ENCODE peak calls at places on chromosomes 16 and 17, in seven cellular contexts. V is H9, U is fibroblast of lung, C is uterus, H is ovary, O is A549, B is right cardiac atrium. A is an unnamed sample. For H3K9me3, the result is how much of the 10 kb centered on the place peaks cover.

GRCh38 chr17:28573966-28574480 is 2.7 kb downstream of the ALDOC start:
- DNase-seq in V (no peak), U (no peak), C (no peak), H (no peak), O (no peak), B (no peak), A (no peak)

GRCh38 chr17:12859520-12859919 is 70.2 kb downstream of the ARHGAP44 start:
- DNase-seq in V (no peak), U (peak), C (no peak), H (no peak), O (no peak), B (no peak), A (no peak)

GRCh38 chr17:72530409-72530808 is 409.6 kb downstream of the SOX9 start:
- DNase-seq in V (no peak), U (no peak), C (no peak), H (no peak), O (no peak), B (no peak), A (no peak)

GRCh38 chr17:40355123-40355803 is 9.3 kb downstream of the GJD3 start:
- DNase-seq in V (peak), U (no peak), C (peak), H (peak), O (peak), B (peak), A (no peak)

GRCh38 chr17:67434061-67434525 is 57.0 kb downstream of the PITPNC1 start:
- DNase-seq in V (no peak), U (no peak), C (no peak), H (no peak), O (no peak), B (peak), A (no peak)

GRCh38 chr17:73121513-73121912 is 29.0 kb upstream of the SLC39A11 start:
- DNase-seq in V (no peak), U (no peak), C (no peak), H (no peak), O (no peak), B (no peak), A (no peak)

GRCh38 chr16:14475370-14476139 is 154.5 kb downstream of the PARN start:
- DNase-seq in V (no peak), U (peak), C (no peak), H (no peak), O (peak), B (no peak), A (no peak)

GRCh38 chr16:85514295-85514600 is 98.9 kb upstream of the GSE1 start:
- DNase-seq in V (no peak), U (no peak), C (no peak), H (no peak), O (no peak), B (peak), A (no peak)

GRCh38 chr17:58756246-58757161 is 850 bp downstream of the PPM1E start:
- DNase-seq in V (peak), U (peak), C (no peak), H (peak), O (no peak), B (no peak), A (no peak)

GRCh38 chr17:50887705-50888245 is 21.6 kb upstream of the TOB1 start:
- DNase-seq in V (no peak), U (no peak), C (no peak), H (no peak), O (no peak), B (no peak), A (no peak)

GRCh38 chr17:79779088-79779529 is 1.2 kb downstream of the CBX2 start:
- DNase-seq in V (no peak), U (no peak), C (no peak), H (peak), O (no peak), B (peak), A (no peak)

GRCh38 chr17:57864273-57864672 is 14.4 kb upstream of the MRPS23 start:
- DNase-seq in V (no peak), U (no peak), C (peak), H (no peak), O (no peak), B (no peak), A (no peak)

GRCh38 chr17:40075216-40076100 is 12.7 kb downstream of the THRA start:
- DNase-seq in V (peak), U (no peak), C (peak), H (peak), O (peak), B (peak), A (peak)

GRCh38 chr16:69187891-69188451 is 1.0 kb downstream of the SNTB2 start:
- DNase-seq in V (no peak), U (peak), C (peak), H (peak), O (peak), B (peak), A (peak)

GRCh38 chr16:18068477-18068876 is 268.1 kb downstream of the NPIPA8 start:
- DNase-seq in V (no peak), U (no peak), C (no peak), H (no peak), O (no peak), B (no peak), A (no peak)

GRCh38 chr16:84732674-84733352 is 33.0 kb downstream of the USP10 start:
- DNase-seq in V (no peak), U (no peak), C (no peak), H (no peak), O (peak), B (no peak), A (no peak)

GRCh38 chr17:17507465-17508011 is 11.3 kb upstream of the RASD1 start:
- DNase-seq in V (no peak), U (no peak), C (no peak), H (no peak), O (no peak), B (no peak), A (no peak)

GRCh38 chr16:3131755-3132377 is 3.0 kb upstream of the ZNF213 start:
- DNase-seq in V (peak), U (peak), C (no peak), H (peak), O (peak), B (no peak), A (no peak)

GRCh38 chr17:34850023-34850422 is 111.2 kb downstream of the CCT6B start:
- DNase-seq in V (no peak), U (no peak), C (no peak), H (no peak), O (no peak), B (no peak), A (no peak)

GRCh38 chr16:11342021-11342855 is 3.0 kb upstream of the RMI2 start:
- DNase-seq in V (no peak), U (no peak), C (no peak), H (no peak), O (no peak), B (no peak), A (no peak)

GRCh38 chr16:56764835-56765234 is 34.9 kb downstream of the NUP93 start:
- DNase-seq in V (no peak), U (no peak), C (no peak), H (no peak), O (no peak), B (no peak), A (no peak)

GRCh38 chr17:9905902-9906301 is 831 bp upstream of the RCVRN start:
- DNase-seq in V (peak), U (no peak), C (no peak), H (no peak), O (peak), B (peak), A (peak)

GRCh38 chr16:23318639-23319038 is 16.5 kb downstream of the SCNN1B start:
- DNase-seq in V (no peak), U (no peak), C (no peak), H (no peak), O (no peak), B (no peak), A (no peak)

GRCh38 chr17:55830210-55830609 is 79.4 kb downstream of the PCTP start:
- DNase-seq in V (no peak), U (no peak), C (no peak), H (no peak), O (no peak), B (no peak), A (no peak)

GRCh38 chr16:30628628-30629342 is 18.6 kb upstream of the ZNF689 start:
- DNase-seq in V (peak), U (peak), C (peak), H (peak), O (peak), B (peak), A (peak)

DNA sequence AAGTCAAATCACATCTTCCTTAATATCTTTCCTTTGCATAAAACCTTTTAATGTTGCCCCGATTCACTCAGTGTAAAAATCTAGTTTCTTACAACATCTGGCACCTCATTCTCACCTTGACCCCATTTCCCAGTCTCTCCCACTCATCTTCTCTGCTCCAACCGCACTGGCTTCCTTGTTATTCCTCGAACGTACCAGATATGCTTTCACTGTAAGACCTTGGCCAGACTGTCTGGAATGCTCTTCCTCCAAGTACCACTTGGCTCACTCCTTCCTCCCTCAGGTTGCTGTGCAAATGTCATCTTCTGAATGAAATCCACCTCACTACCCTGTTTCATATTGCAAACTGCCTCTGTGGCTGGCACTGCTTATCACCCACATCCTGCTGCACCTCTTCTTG is 433.6 kb downstream of the HAPSTR1 start:
- DNase-seq in V (no peak), U (no peak), C (no peak), H (no peak), O (no peak), B (no peak), A (no peak)
- H3K9me3 ChIP-seq in V (under half), U (under half), C (under half), H (under half), O (under half), B (under half), A (under half)

DNA sequence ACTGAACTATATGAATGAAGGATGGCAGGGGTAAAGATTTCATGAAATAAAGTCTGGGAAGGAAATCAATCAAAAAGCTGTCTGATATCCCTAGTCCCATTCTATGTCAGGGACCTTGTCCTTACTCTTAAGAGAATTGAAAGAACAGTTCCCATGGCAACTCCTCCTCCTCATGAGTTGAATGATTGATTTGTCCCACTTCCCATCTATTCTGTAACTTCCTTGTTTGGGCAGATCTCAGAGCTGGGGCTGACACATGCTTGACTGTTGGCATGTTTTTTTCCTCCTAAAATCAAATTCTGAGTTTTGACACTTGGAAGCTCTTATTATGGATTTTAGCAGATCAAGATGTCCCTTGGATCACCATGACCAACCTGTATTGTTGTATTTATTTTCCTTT is 1138.6 kb upstream of the CDH8 start:
- DNase-seq in V (no peak), U (no peak), C (no peak), H (no peak), O (no peak), B (no peak), A (no peak)
- H3K9me3 ChIP-seq in V (under half), U (under half), C (under half), H (under half), O (under half), B (under half), A (under half)

GRCh38 chr17:27083408-27084185 is 210.3 kb upstream of the WSB1 start:
- DNase-seq in V (no peak), U (no peak), C (no peak), H (no peak), O (no peak), B (no peak), A (no peak)
- H3K9me3 ChIP-seq in V (half or more), U (under half), C (under half), H (under half), O (under half), B (under half), A (under half)

DNA sequence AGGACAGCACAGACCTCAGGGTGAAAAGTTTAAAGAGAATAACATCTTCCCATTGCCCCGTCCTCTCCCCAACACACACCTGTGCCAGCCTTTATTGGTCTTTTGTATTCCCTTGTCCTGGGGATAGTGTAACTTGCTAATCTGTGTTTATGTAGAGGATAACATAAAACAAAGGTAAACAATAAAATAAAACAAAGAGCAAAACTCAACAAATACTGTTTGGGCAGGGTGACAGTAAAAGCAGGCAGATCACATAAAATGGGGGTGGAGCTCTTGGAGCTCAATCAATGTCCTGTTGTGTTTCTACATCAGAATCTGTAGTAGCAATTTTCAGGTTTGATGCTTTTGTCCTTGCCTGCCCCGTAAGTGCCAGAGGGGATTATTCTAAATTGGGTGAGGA is 1939.7 kb downstream of the TP53TG3F start:
- DNase-seq in V (no peak), U (no peak), C (no peak), H (no peak), O (no peak), B (no peak), A (no peak)
- H3K9me3 ChIP-seq in V (half or more), U (under half), C (under half), H (under half), O (under half), B (under half), A (under half)

GRCh38 chr16:20129375-20129774 is 55.7 kb upstream of the GPR139 start:
- DNase-seq in V (no peak), U (no peak), C (no peak), H (no peak), O (no peak), B (no peak), A (no peak)
- H3K9me3 ChIP-seq in V (under half), U (under half), C (under half), H (under half), O (under half), B (under half), A (under half)

GRCh38 chr16:35411156-35411555 is 1951.7 kb downstream of the TP53TG3F start:
- DNase-seq in V (no peak), U (no peak), C (no peak), H (no peak), O (no peak), B (no peak), A (no peak)
- H3K9me3 ChIP-seq in V (half or more), U (under half), C (under half), H (under half), O (under half), B (under half), A (under half)

DNA sequence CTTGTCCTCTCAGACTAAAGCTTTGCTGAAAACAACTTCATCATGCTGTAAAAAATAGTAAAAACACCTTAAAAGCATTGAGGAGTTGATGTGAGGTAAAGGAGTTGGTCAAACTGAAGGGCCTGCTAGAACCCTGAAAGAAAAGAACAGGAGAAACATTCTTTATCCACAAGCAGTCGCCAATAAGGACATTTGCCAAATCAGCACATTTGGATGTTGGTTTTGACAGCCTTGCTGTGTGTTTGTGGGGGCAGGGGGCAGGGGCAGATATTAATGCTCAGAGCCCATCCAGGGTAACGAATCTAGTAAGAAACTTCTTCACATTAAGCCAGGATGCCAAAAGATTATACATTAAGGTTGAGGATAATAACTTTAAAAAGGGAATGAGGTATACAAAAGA is 399.9 kb upstream of the ZFHX3 start:
- DNase-seq in V (no peak), U (no peak), C (no peak), H (no peak), O (no peak), B (no peak), A (no peak)
- H3K9me3 ChIP-seq in V (under half), U (under half), C (under half), H (under half), O (under half), B (under half), A (under half)

GRCh38 chr16:77749415-77749814 is 27.1 kb downstream of the NUDT7 start:
- DNase-seq in V (no peak), U (no peak), C (no peak), H (no peak), O (no peak), B (no peak), A (no peak)
- H3K9me3 ChIP-seq in V (under half), U (under half), C (under half), H (under half), O (under half), B (under half), A (under half)

GRCh38 chr16:35841632-35842031 is 2382.2 kb downstream of the TP53TG3F start:
- DNase-seq in V (no peak), U (no peak), C (no peak), H (no peak), O (no peak), B (no peak), A (no peak)
- H3K9me3 ChIP-seq in V (half or more), U (under half), C (under half), H (under half), O (under half), B (under half), A (under half)